ENCODE peak calls at places on chromosomes 1 and 21, in eight cellular contexts. Z is hepatocyte; S is nephron progenitor cell; I is upper lobe of right lung; X is activated naive CD4-positive, alpha-beta T cell; Q is GM10248; A is stimulated activated CD4-positive, alpha-beta T cell treated with anti-CD3 and anti-CD28 coated beads, Interleukin-12 subunit alpha, Interleukin-12 subunit beta, amount 100 ng/mL, for 48 hours; P is NCI-H2171 treated with DMSO at 0.1 percent for 48 hours. D is an unnamed sample.

GRCh38 chr1:17460265-17460664 is 20.8 kb upstream of the RCC2 start:
- DNase-seq in Z (no peak), S (no peak), I (no peak), X (no peak), Q (no peak), A (no peak), P (no peak), D (no peak)

GRCh38 chr1:217343907-217344306 is 287.0 kb downstream of the GPATCH2 start:
- DNase-seq in Z (no peak), S (peak; percentile 54), I (no peak), X (no peak), Q (no peak), A (no peak), P (peak; percentile 51), D (peak; percentile 90)

GRCh38 chr1:31675161-31675560 is 28.7 kb downstream of the COL16A1 start:
- DNase-seq in Z (no peak), S (no peak), I (no peak), X (no peak), Q (no peak), A (no peak), P (no peak), D (no peak)

GRCh38 chr1:23097316-23097715 is 71.3 kb downstream of the LUZP1 start:
- DNase-seq in Z (no peak), S (no peak), I (no peak), X (no peak), Q (no peak), A (no peak), P (no peak), D (no peak)

GRCh38 chr21:34510148-34511142 is 1.6 kb downstream of the KCNE1 start:
- DNase-seq in Z (peak; percentile 87), S (peak; percentile 62), I (peak; percentile 90), X (no peak), Q (peak; percentile 83), A (peak; percentile 49), P (no peak), D (peak; percentile 79)

GRCh38 chr1:35530168-35530567 is 27.0 kb downstream of the KIAA0319L start:
- DNase-seq in Z (no peak), S (no peak), I (no peak), X (no peak), Q (no peak), A (no peak), P (no peak), D (no peak)

GRCh38 chr1:20100632-20101355 is 18.5 kb downstream of the PLA2G2D start:
- DNase-seq in Z (peak; percentile 69), S (peak; percentile 43), I (no peak), X (no peak), Q (peak; percentile 77), A (peak; percentile 29), P (peak; percentile 61), D (peak; percentile 15)

GRCh38 chr1:36086529-36087232 is 2.0 kb upstream of the ADPRS start:
- DNase-seq in Z (no peak), S (no peak), I (peak; percentile 54), X (no peak), Q (no peak), A (no peak), P (no peak), D (no peak)

GRCh38 chr1:186492531-186493291 is 31.8 kb upstream of the PDC start:
- DNase-seq in Z (no peak), S (no peak), I (no peak), X (no peak), Q (no peak), A (no peak), P (no peak), D (no peak)

GRCh38 chr1:231694081-231694443 is 67.5 kb downstream of the DISC1 start:
- DNase-seq in Z (no peak), S (no peak), I (no peak), X (no peak), Q (no peak), A (no peak), P (peak; percentile 84), D (no peak)

GRCh38 chr21:43851593-43851992 is 13.4 kb upstream of the AGPAT3 start:
- DNase-seq in Z (no peak), S (no peak), I (no peak), X (no peak), Q (no peak), A (no peak), P (peak; percentile 87), D (peak; percentile 93)

GRCh38 chr1:166490437-166490784 is 323.6 kb upstream of the FAM78B start:
- DNase-seq in Z (no peak), S (no peak), I (no peak), X (no peak), Q (peak; percentile 40), A (no peak), P (no peak), D (no peak)

GRCh38 chr1:199687321-199687720 is 340.2 kb upstream of the NR5A2 start:
- DNase-seq in Z (no peak), S (no peak), I (no peak), X (no peak), Q (no peak), A (no peak), P (no peak), D (peak; percentile 68)

GRCh38 chr1:53048960-53049573 is 12.9 kb upstream of the PODN start:
- DNase-seq in Z (no peak), S (no peak), I (no peak), X (no peak), Q (no peak), A (no peak), P (peak; percentile 71), D (peak; percentile 51)

GRCh38 chr1:161261859-161262225 is 3.3 kb downstream of the PCP4L1 start:
- DNase-seq in Z (no peak), S (no peak), I (no peak), X (no peak), Q (no peak), A (no peak), P (no peak), D (no peak)

GRCh38 chr1:31364561-31365255 is 8.2 kb downstream of the FABP3 start:
- DNase-seq in Z (no peak), S (no peak), I (no peak), X (no peak), Q (no peak), A (no peak), P (no peak), D (no peak)

GRCh38 chr1:208004851-208005250 is 93.9 kb upstream of the CD34 start:
- DNase-seq in Z (no peak), S (no peak), I (no peak), X (no peak), Q (no peak), A (no peak), P (no peak), D (no peak)

GRCh38 chr1:36866168-36866814 is 168.0 kb downstream of the GRIK3 start:
- DNase-seq in Z (peak; percentile 17), S (no peak), I (no peak), X (no peak), Q (no peak), A (no peak), P (no peak), D (no peak)

GRCh38 chr1:9842781-9843575 is 19.2 kb upstream of the CLSTN1 start:
- DNase-seq in Z (peak; percentile 4), S (no peak), I (no peak), X (no peak), Q (no peak), A (no peak), P (peak; percentile 68), D (peak; percentile 93)

GRCh38 chr21:44434936-44435635 is 20.2 kb upstream of the LRRC3 start:
- DNase-seq in Z (no peak), S (no peak), I (peak; percentile 60), X (no peak), Q (no peak), A (no peak), P (no peak), D (no peak)

GRCh38 chr1:116677474-116678062 is 10.0 kb upstream of the IGSF3 start:
- DNase-seq in Z (no peak), S (no peak), I (no peak), X (no peak), Q (no peak), A (no peak), P (no peak), D (no peak)

GRCh38 chr1:2523191-2523890 is 3.1 kb downstream of the PANK4 start:
- DNase-seq in Z (no peak), S (no peak), I (no peak), X (no peak), Q (no peak), A (no peak), P (no peak), D (no peak)

GRCh38 chr1:20090641-20091040 is 20.6 kb downstream of the PLA2G5 start:
- DNase-seq in Z (no peak), S (no peak), I (no peak), X (no peak), Q (no peak), A (no peak), P (no peak), D (no peak)

GRCh38 chr1:214551052-214551435 is 358 bp downstream of the PTPN14 start:
- DNase-seq in Z (peak; percentile 64), S (peak; percentile 74), I (peak; percentile 75), X (no peak), Q (peak; percentile 46), A (no peak), P (peak; percentile 57), D (peak; percentile 64)